ENCODE peak calls at places on chromosome 1, in four cellular contexts. One of them, this sample, is unnamed. For H3K27me3, the result is how much of the 10 kb centered on the place peaks cover.

GRCh38 chr1:187091666-187092065 is 262.9 kb downstream of the PLA2G4A start:
- DNase-seq in transverse colon: no peak
- DNase-seq in body of pancreas: no peak
- DNase-seq in psoas muscle: no peak
- DNase-seq in this sample: no peak

GRCh38 chr1:147618077-147618569 is 52.2 kb downstream of the ACP6 start:
- DNase-seq in transverse colon: no peak
- DNase-seq in body of pancreas: no peak
- DNase-seq in psoas muscle: no peak
- DNase-seq in this sample: no peak

GRCh38 chr1:246930830-246931548 is 759 bp downstream of the AHCTF1 start:
- DNase-seq in transverse colon: peak
- DNase-seq in body of pancreas: peak
- DNase-seq in psoas muscle: peak
- DNase-seq in this sample: peak

GRCh38 chr1:156804572-156805243 is 11.9 kb downstream of the SH2D2A start:
- DNase-seq in transverse colon: no peak
- DNase-seq in body of pancreas: peak
- DNase-seq in psoas muscle: no peak
- DNase-seq in this sample: no peak

GRCh38 chr1:106960412-106960811 is 96.1 kb upstream of the PRMT6 start:
- DNase-seq in transverse colon: no peak
- DNase-seq in body of pancreas: no peak
- DNase-seq in psoas muscle: no peak
- DNase-seq in this sample: no peak

GRCh38 chr1:224340711-224341384 is 10.9 kb upstream of the NVL start:
- DNase-seq in transverse colon: peak
- DNase-seq in body of pancreas: peak
- DNase-seq in psoas muscle: no peak
- DNase-seq in this sample: no peak

GRCh38 chr1:56819393-56819899 is at the start of gene FYB2:
- DNase-seq in transverse colon: peak
- DNase-seq in body of pancreas: peak
- DNase-seq in psoas muscle: peak
- DNase-seq in this sample: no peak

GRCh38 chr1:77866296-77866695 is 22.1 kb upstream of the NEXN start:
- DNase-seq in transverse colon: no peak
- DNase-seq in body of pancreas: no peak
- DNase-seq in psoas muscle: no peak
- DNase-seq in this sample: no peak

DNA sequence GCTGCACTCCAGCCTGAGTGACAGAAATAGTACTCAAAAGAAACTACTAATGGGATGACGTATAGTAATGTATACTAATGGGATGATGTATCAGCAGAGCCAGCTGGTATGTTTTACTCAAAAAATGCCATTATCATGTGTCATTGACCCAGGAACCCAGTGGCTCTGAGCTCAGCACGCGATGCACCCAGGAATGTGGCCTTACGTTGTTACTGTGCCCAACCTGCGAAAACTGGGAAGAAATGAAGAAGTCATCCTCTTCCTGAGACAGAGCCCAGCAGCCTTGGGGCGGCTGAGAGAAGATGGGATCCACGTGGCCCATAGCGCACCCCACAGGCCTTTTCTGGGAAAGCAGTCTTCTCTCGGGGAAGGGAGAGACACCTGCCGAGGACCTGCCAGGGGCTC is 8.8 kb downstream of the UBE2J2 start:
- DNase-seq in transverse colon: no peak
- DNase-seq in body of pancreas: no peak
- DNase-seq in psoas muscle: no peak
- DNase-seq in this sample: no peak
- TF ChIP-seq CTCF in transverse colon: no peak
- TF ChIP-seq CTCF in body of pancreas: no peak
- TF ChIP-seq CTCF in psoas muscle: no peak
- TF ChIP-seq CTCF in this sample: no peak

GRCh38 chr1:11860083-11860482 is 1.3 kb upstream of the NPPB start:
- DNase-seq in transverse colon: no peak
- DNase-seq in body of pancreas: no peak
- DNase-seq in psoas muscle: no peak
- DNase-seq in this sample: no peak
- H3K27me3 ChIP-seq in transverse colon: half or more
- H3K27me3 ChIP-seq in body of pancreas: under half
- H3K27me3 ChIP-seq in psoas muscle: under half
- H3K27me3 ChIP-seq in this sample: under half

DNA sequence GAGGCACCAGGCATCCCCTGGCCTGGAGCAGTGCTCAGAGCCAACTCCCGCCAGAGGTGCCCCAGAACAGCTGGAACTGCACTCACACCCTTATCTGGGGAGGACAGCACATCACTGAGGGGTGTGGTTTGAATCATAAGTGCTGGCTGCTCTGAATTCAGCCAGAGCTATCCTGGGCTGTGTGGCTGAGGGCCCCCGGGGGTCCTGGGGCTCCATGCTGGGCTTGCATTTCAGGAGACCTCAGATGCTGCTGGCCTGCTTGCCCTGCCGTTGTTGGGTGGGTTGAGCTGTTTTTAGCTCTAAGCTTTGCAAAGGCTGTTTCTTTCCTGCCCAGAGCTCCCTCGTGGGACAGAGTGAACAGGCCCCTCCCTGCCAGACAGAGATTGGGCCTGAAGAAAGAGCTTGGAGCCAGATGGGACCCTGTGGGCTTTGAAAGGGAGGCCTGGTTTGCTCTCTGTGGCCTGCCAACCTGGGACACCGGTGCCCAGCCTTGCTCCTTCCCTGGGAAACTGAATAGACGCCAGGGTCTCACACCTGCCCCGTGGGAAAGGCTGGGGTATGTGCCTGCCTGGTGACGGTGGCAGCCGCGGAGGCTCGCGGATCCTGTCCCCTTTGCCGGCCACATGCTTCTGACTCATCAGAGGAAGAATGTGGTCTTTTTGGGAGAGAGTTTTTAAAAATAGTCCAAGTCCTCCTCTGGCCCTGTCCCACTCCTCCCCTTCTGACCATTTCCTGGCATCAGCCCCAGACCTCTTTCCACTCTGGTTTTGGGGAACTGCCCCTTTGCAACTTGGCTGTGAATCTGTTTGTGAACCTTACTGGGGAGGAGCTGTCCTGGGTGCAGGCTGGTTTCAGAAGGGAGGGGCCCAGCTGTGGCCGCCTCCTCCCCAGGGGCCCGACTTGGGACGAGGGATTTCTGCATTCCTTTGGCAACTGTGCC is 30.0 kb downstream of the ARHGEF10L start:
- DNase-seq in transverse colon: peak
- DNase-seq in body of pancreas: peak
- DNase-seq in psoas muscle: peak
- DNase-seq in this sample: peak
- H3K27ac ChIP-seq in transverse colon: peak
- H3K27ac ChIP-seq in body of pancreas: peak
- H3K27ac ChIP-seq in psoas muscle: peak
- H3K27ac ChIP-seq in this sample: peak

GRCh38 chr1:48673725-48674124 is 103.0 kb downstream of the BEND5 start:
- DNase-seq in transverse colon: no peak
- DNase-seq in body of pancreas: no peak
- DNase-seq in psoas muscle: no peak
- DNase-seq in this sample: no peak
- TF ChIP-seq CTCF in transverse colon: no peak
- TF ChIP-seq CTCF in body of pancreas: no peak
- TF ChIP-seq CTCF in psoas muscle: no peak
- TF ChIP-seq CTCF in this sample: no peak

GRCh38 chr1:924619-925323 is 1.0 kb downstream of the SAMD11 start:
- DNase-seq in transverse colon: peak
- DNase-seq in body of pancreas: peak
- DNase-seq in psoas muscle: no peak
- DNase-seq in this sample: no peak
- H3K27me3 ChIP-seq in transverse colon: half or more
- H3K27me3 ChIP-seq in body of pancreas: under half
- H3K27me3 ChIP-seq in psoas muscle: under half
- H3K27me3 ChIP-seq in this sample: under half

GRCh38 chr1:67700692-67701410 is 15.8 kb downstream of the GADD45A start:
- DNase-seq in transverse colon: no peak
- DNase-seq in body of pancreas: peak
- DNase-seq in psoas muscle: no peak
- DNase-seq in this sample: no peak

GRCh38 chr1:67700220-67700619 is 15.2 kb downstream of the GADD45A start:
- DNase-seq in transverse colon: no peak
- DNase-seq in body of pancreas: no peak
- DNase-seq in psoas muscle: no peak
- DNase-seq in this sample: no peak

GRCh38 chr1:67695963-67696362 is 11.0 kb downstream of the GADD45A start:
- DNase-seq in transverse colon: no peak
- DNase-seq in body of pancreas: no peak
- DNase-seq in psoas muscle: no peak
- DNase-seq in this sample: no peak

GRCh38 chr1:67691712-67692111 is 6.7 kb downstream of the GADD45A start:
- DNase-seq in transverse colon: no peak
- DNase-seq in body of pancreas: no peak
- DNase-seq in psoas muscle: no peak
- DNase-seq in this sample: no peak

DNA sequence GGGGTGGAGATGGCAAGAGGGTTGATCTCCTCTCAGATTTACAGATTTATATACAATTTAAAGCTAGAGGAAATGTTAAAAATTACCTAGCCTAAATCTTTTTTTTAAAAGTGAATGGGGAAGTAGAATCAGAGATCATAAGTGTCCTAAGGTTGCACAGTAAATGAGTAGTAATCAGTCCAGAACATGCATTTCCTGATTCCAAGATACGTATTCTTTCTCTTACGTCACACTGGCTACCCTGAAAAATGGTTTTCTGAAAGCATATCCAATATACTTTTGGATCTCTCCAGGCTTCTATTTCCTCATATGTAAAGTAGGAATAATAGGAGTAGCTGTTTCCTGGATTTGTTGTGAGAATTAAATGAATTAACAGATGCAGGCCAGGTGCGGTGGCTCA is 11.7 kb downstream of the GADD45A start:
- DNase-seq in transverse colon: no peak
- DNase-seq in body of pancreas: no peak
- DNase-seq in psoas muscle: no peak
- DNase-seq in this sample: no peak
- H3K27ac ChIP-seq in transverse colon: no peak
- H3K27ac ChIP-seq in body of pancreas: no peak
- H3K27ac ChIP-seq in psoas muscle: no peak
- H3K27ac ChIP-seq in this sample: no peak

DNA sequence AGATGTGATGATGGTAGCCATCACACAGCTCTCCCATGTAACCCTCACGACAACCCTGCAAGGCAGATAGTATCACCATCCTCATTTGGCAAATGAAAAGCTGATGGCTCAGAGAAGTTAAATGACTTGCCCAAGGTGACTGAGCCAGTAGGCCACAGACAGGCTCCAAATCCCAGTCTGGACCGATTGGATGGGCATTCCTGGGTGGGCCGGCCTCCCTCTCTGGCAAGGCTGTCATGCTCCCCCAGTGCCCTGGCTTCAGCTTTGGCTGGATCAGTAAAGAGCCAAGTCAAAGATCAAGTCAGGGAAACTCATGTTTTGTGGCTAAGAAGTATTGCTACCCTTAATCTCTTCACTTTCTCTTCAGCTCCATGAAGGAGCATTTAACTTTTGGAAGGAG is 41.2 kb downstream of the CDCP2 start:
- DNase-seq in transverse colon: no peak
- DNase-seq in body of pancreas: no peak
- DNase-seq in psoas muscle: no peak
- DNase-seq in this sample: no peak
- TF ChIP-seq CTCF in transverse colon: no peak
- TF ChIP-seq CTCF in body of pancreas: no peak
- TF ChIP-seq CTCF in psoas muscle: no peak
- TF ChIP-seq CTCF in this sample: no peak

DNA sequence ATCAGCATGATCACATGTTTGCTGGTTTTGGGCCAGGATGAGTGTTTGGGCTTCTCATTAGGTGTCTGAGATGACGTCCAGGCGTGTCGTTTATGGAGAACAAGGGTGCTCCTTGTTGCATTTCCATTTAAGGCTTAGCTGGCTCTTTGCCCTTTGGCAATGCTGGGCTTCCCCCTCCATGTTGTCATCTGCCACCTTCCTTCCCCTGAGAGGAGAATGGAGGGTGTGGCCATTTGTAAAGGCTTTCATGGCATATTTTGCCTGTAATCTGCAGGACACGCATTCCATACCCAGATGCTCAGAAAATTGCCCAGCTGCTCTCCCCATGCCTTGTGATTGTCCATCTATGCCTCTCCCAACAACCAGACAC is 27.7 kb downstream of the PKP1 start:
- DNase-seq in transverse colon: no peak
- DNase-seq in body of pancreas: peak
- DNase-seq in psoas muscle: no peak
- DNase-seq in this sample: peak
- H3K27me3 ChIP-seq in transverse colon: under half
- H3K27me3 ChIP-seq in body of pancreas: under half
- H3K27me3 ChIP-seq in psoas muscle: under half
- H3K27me3 ChIP-seq in this sample: under half

GRCh38 chr1:233114860-233115259 is 164.4 kb downstream of the NTPCR start:
- DNase-seq in transverse colon: no peak
- DNase-seq in body of pancreas: peak
- DNase-seq in psoas muscle: no peak
- DNase-seq in this sample: no peak
- H3K27ac ChIP-seq in transverse colon: no peak
- H3K27ac ChIP-seq in body of pancreas: no peak
- H3K27ac ChIP-seq in psoas muscle: no peak
- H3K27ac ChIP-seq in this sample: peak